ENCODE peak calls at places on chromosome 11, in ten cellular contexts. K is transverse colon, R is heart left ventricle, F is body of pancreas, D is HCT116, S is ovary, V is adrenal gland, X is HepG2, G is gastrocnemius medialis, W is spleen. J is an unnamed sample.
A peak's percentile ranks its signal among the peaks of the same experiment; 100 is the strongest.

GRCh38 chr11:119513141-119513805 is 90.3 kb upstream of the THY1 start:
- DNase-seq in K (no peak), S (no peak), W (no peak), D (no peak), R (no peak), X (no peak), G (no peak), F (no peak), V (no peak), J (no peak)

GRCh38 chr11:128757235-128757711 is 63.4 kb downstream of the FLI1 start:
- DNase-seq in G (no peak), K (peak; percentile 69), R (peak; percentile 44), V (peak; percentile 41), X (no peak), W (peak; percentile 82), S (no peak), F (peak; percentile 60), D (peak; percentile 3), J (peak; percentile 37)

GRCh38 chr11:69232821-69233760 is 60.9 kb upstream of the MYEOV start:
- DNase-seq in D (no peak), R (peak; percentile 8), V (peak; percentile 7), S (no peak), F (peak; percentile 0), W (no peak), K (no peak), G (no peak), X (no peak), J (no peak)

GRCh38 chr11:39361557-39361956 is 2097.9 kb downstream of the LRRC4C start:
- DNase-seq in X (no peak), F (no peak), W (no peak), G (no peak), K (no peak), S (no peak), V (no peak), D (no peak), R (no peak), J (no peak)

GRCh38 chr11:75986966-75987365 is 172.0 kb downstream of the UVRAG start:
- DNase-seq in F (no peak), V (no peak), S (no peak), D (no peak), W (no peak), R (no peak), G (no peak), X (no peak), K (no peak), J (no peak)

GRCh38 chr11:132035228-132035627 is 664.8 kb downstream of the NTM start:
- DNase-seq in X (no peak), R (no peak), D (no peak), K (no peak), W (no peak), S (no peak), G (no peak), F (no peak), V (no peak), J (no peak)

GRCh38 chr11:14973621-14974020 is 1.5 kb upstream of the CALCA start:
- DNase-seq in G (no peak), S (no peak), D (no peak), K (no peak), X (no peak), R (no peak), V (no peak), W (peak; percentile 77), F (no peak), J (no peak)

GRCh38 chr11:72787262-72788104 is 6.4 kb downstream of the STARD10 start:
- DNase-seq in X (peak; percentile 94), D (no peak), R (no peak), G (no peak), K (peak; percentile 72), F (peak; percentile 74), V (no peak), S (no peak), W (peak; percentile 81), J (no peak)

GRCh38 chr11:65180877-65181568 is 705 bp upstream of the CAPN1 start:
- DNase-seq in K (peak; percentile 73), R (peak; percentile 59), X (peak; percentile 61), D (peak; percentile 29), S (peak; percentile 56), W (peak; percentile 91), V (peak; percentile 67), F (peak; percentile 72), G (peak; percentile 27), J (peak; percentile 75)

GRCh38 chr11:65182258-65183170 is 786 bp downstream of the CAPN1 start:
- DNase-seq in W (peak; percentile 82), S (peak; percentile 31), K (peak; percentile 67), G (peak; percentile 35), X (peak; percentile 34), R (peak; percentile 38), F (peak; percentile 68), V (no peak), D (peak; percentile 15), J (peak; percentile 20)

GRCh38 chr11:65184146-65184545 is 2.4 kb downstream of the CAPN1 start:
- DNase-seq in V (no peak), D (no peak), G (no peak), X (no peak), S (no peak), R (no peak), W (no peak), K (no peak), F (no peak), J (no peak)

GRCh38 chr11:65183201-65183891 is 1.6 kb downstream of the CAPN1 start:
- DNase-seq in V (no peak), F (peak; percentile 84), S (no peak), R (no peak), W (no peak), D (peak; percentile 37), K (peak; percentile 41), G (no peak), X (no peak), J (no peak)

DNA sequence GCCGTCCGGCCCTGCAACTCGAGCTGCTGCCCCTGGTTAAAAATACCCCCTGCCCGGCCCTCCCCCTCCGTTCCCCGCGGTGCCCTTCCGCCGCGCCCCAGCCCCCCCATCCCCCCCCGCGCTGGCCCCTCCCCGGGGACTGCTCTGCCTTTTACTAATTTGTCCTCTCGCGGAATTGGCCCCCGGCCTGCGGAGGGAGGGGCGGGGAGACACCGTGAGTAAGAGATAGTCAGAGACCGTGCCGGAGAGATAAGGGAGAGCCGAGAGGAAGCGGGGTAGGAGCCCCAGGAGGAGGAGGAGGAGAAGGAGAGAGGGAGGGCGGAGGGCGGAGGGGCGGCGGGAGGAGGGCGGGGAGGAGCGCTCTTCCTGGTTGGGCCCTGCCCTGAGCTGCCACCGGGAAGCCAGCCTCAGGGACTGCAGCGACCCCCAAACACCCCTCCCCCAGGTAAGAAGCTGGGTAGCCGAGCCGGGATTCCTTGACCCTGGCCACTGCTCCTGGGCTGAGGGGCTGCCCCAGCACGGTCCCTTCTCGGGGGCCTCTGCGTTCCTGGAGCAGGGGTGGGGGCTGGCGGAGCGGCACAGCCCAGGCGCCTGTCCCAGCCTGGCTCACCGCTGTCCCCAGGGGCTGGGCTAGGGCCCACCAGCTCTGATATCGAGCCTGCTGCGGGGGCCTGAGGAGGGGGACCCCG is at the start of gene CAPN1:
- DNase-seq in K (peak; percentile 91), S (peak; percentile 84), V (peak; percentile 94), X (peak; percentile 74), G (peak; percentile 56), F (peak; percentile 92), W (peak; percentile 92), D (peak; percentile 87), R (peak; percentile 83), J (peak; percentile 89)
- TF ChIP-seq POLR2A in K (no peak), S (no peak), V (no peak), X (peak; percentile 5), G (no peak), F (peak; percentile 5), W (no peak), D (no peak), R (no peak), J (peak; percentile 46)

GRCh38 chr11:107275632-107276031 is 182.0 kb downstream of the CWF19L2 start:
- DNase-seq in V (no peak), F (no peak), R (no peak), D (no peak), S (no peak), G (no peak), W (no peak), X (no peak), K (no peak), J (peak; percentile 5)

GRCh38 chr11:107276057-107276456 is 181.6 kb downstream of the CWF19L2 start:
- DNase-seq in R (no peak), D (no peak), X (no peak), G (no peak), K (no peak), V (no peak), S (no peak), W (no peak), F (no peak), J (no peak)

GRCh38 chr11:107271425-107271824 is 186.2 kb downstream of the CWF19L2 start:
- DNase-seq in R (no peak), G (no peak), W (no peak), D (no peak), K (no peak), X (no peak), F (no peak), S (no peak), V (no peak), J (no peak)

DNA sequence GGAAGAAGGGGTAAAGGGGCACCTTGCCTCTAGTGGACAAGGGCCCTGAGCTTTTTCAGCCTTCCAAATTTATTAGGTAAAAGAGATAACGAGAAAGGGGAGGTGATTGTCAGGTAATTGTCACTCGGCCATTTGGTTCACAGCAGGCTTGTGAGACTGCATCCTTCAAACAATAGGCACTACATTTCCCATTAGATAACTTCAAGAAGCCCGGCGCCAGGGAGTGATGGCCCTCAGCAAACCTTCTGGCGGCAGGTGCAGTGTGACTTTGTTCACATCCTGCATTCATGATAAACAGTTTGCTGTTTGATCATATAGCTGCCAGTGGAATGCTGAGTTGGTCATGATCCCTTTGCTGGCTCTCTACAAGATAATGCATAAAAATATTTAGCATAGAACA is 185.1 kb downstream of the CWF19L2 start:
- DNase-seq in D (no peak), G (no peak), X (no peak), W (no peak), F (no peak), S (no peak), K (no peak), V (no peak), R (no peak), J (no peak)
- TF ChIP-seq POLR2A in D (no peak), G (no peak), X (no peak), W (no peak), F (no peak), S (no peak), K (no peak), V (no peak), R (no peak), J (no peak)

DNA sequence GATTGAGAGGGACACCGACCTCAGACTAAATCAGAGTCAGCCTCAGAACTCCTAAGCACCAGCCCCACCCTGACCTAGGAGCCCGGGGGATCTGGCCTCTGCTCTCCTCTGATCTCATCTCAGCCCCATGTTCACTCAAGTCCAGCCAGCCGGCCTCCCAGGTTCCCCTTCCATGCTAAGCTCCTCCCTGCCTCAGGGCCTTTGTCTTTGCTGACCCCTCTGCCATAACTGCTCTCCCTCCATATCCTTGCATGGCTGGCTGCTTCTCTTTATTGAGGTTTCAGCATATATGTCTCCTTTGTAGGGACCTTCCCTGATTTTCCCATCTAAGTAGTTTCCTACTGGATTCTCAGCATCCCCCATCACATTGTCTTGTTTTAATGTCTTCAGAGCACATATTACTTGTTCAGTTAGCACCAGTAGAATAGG is 780 bp upstream of the SLC15A3 start:
- DNase-seq in S (no peak), D (no peak), W (no peak), V (no peak), R (no peak), K (no peak), F (no peak), G (no peak), X (no peak), J (no peak)
- TF ChIP-seq POLR2A in S (no peak), D (no peak), W (no peak), V (no peak), R (peak; percentile 5), K (no peak), F (peak; percentile 10), G (no peak), X (no peak), J (no peak)

GRCh38 chr11:45985212-45985611 is 62.8 kb downstream of the LARGE2 start:
- DNase-seq in D (no peak), G (no peak), S (no peak), K (no peak), F (no peak), X (no peak), W (no peak), R (no peak), V (no peak), J (no peak)

GRCh38 chr11:45983471-45983845 is 61.0 kb downstream of the LARGE2 start:
- DNase-seq in K (no peak), X (no peak), G (no peak), D (no peak), F (no peak), S (no peak), R (no peak), W (no peak), V (no peak), J (no peak)

GRCh38 chr11:45984192-45984591 is 61.7 kb downstream of the LARGE2 start:
- DNase-seq in W (no peak), G (no peak), R (no peak), V (no peak), F (no peak), D (no peak), S (no peak), X (no peak), K (no peak), J (no peak)

GRCh38 chr11:45982656-45983470 is 60.4 kb downstream of the LARGE2 start:
- DNase-seq in F (no peak), G (no peak), S (peak; percentile 44), D (peak; percentile 13), K (no peak), R (peak; percentile 44), V (peak; percentile 51), W (no peak), X (no peak), J (peak; percentile 58)
- TF ChIP-seq POLR2A in F (no peak), G (no peak), S (no peak), D (no peak), K (no peak), R (no peak), V (no peak), W (no peak), X (no peak), J (no peak)